ENCODE peak calls at places on chromosome 21, in six cellular contexts. L is non-pigmented ciliary epithelial cell, Y is AG09319, R is GM19239, X is kidney glomerular epithelial cell, V is Right ventricle myocardium superior. N is an unnamed sample.

GRCh38 chr21:22536511-22536910 is 1538.3 kb downstream of the NCAM2 start:
- DNase-seq in V (no peak), X (no peak), R (no peak), Y (no peak), L (peak; percentile 34), N (no peak)

GRCh38 chr21:35921471-35921870 is 138.9 kb downstream of the SETD4 start:
- DNase-seq in X (no peak), R (no peak), V (no peak), Y (no peak), L (no peak), N (no peak)

GRCh38 chr21:45824546-45825208 is 156.9 kb upstream of the COL6A1 start:
- DNase-seq in X (no peak), Y (no peak), R (no peak), L (no peak), V (no peak), N (no peak)

GRCh38 chr21:37257526-37257966 is 9.6 kb downstream of the VPS26C start:
- DNase-seq in L (no peak), V (peak; percentile 53), X (peak; percentile 23), Y (no peak), R (no peak), N (peak; percentile 68)

GRCh38 chr21:16535100-16535418 is 805.3 kb downstream of the USP25 start:
- DNase-seq in R (no peak), L (no peak), Y (peak; percentile 45), V (peak; percentile 85), X (peak; percentile 16), N (peak; percentile 79)

GRCh38 chr21:45262616-45263015 is 25.1 kb downstream of the POFUT2 start:
- DNase-seq in R (no peak), X (no peak), L (no peak), V (peak; percentile 24), Y (no peak), N (no peak)

GRCh38 chr21:27564684-27565280 is 597.9 kb upstream of the ADAMTS5 start:
- DNase-seq in X (peak; percentile 66), Y (peak; percentile 29), R (no peak), L (no peak), V (peak; percentile 43), N (no peak)

GRCh38 chr21:45539796-45540600 is 2.2 kb downstream of the SLC19A1 start:
- DNase-seq in X (no peak), R (no peak), Y (no peak), L (no peak), V (peak; percentile 32), N (no peak)

GRCh38 chr21:34330055-34330454 is 33.8 kb upstream of the KCNE2 start:
- DNase-seq in R (no peak), V (no peak), Y (no peak), L (no peak), X (no peak), N (no peak)

GRCh38 chr21:45289655-45290515 is 2.2 kb upstream of the POFUT2 start:
- DNase-seq in V (no peak), Y (no peak), R (no peak), X (no peak), L (no peak), N (no peak)

GRCh38 chr21:25708467-25709065 is 26.1 kb downstream of the ATP5PF start:
- DNase-seq in X (peak; percentile 21), L (no peak), R (peak; percentile 27), Y (peak; percentile 11), V (peak; percentile 41), N (peak; percentile 18)

GRCh38 chr21:41770901-41771624 is 4.2 kb upstream of the RIPK4 start:
- DNase-seq in R (no peak), Y (no peak), L (no peak), X (no peak), V (no peak), N (no peak)

GRCh38 chr21:43333301-43334062 is 93.4 kb downstream of the SIK1 start:
- DNase-seq in R (no peak), L (peak; percentile 70), X (peak; percentile 84), V (no peak), Y (peak; percentile 24), N (no peak)

GRCh38 chr21:25330266-25330665 is 277.0 kb downstream of the MRPL39 start:
- DNase-seq in R (no peak), X (no peak), L (no peak), V (no peak), Y (no peak), N (no peak)

GRCh38 chr21:34092241-34092921 is 19.0 kb downstream of the MRPS6 start:
- DNase-seq in R (no peak), X (no peak), V (no peak), Y (no peak), L (no peak), N (no peak)

GRCh38 chr21:44024895-44025353 is 12.8 kb downstream of the TRAPPC10 start:
- DNase-seq in V (peak; percentile 80), X (peak; percentile 4), L (peak; percentile 34), R (no peak), Y (peak; percentile 25), N (no peak)

GRCh38 chr21:42747267-42747701 is 93.9 kb downstream of the PDE9A start:
- DNase-seq in V (no peak), Y (no peak), L (no peak), R (no peak), X (no peak), N (no peak)

GRCh38 chr21:42307106-42307505 is 8.1 kb downstream of the TFF3 start:
- DNase-seq in L (no peak), Y (no peak), R (no peak), X (no peak), V (no peak), N (no peak)

GRCh38 chr21:36966066-36966845 is at the start of gene HLCS:
- DNase-seq in V (peak; percentile 81), Y (no peak), L (no peak), X (peak; percentile 14), R (peak; percentile 70), N (peak; percentile 46)

GRCh38 chr21:28280611-28281010 is 712.1 kb downstream of the LTN1 start:
- DNase-seq in L (no peak), X (no peak), V (no peak), R (no peak), Y (no peak), N (no peak)

N was measured in NCI-H2227 treated with DMSO at 0.1 percent for 48 hours.